ENCODE peak calls at places on chromosome 10, in four cellular contexts. E is transverse colon, B is AG04450, C is right atrium auricular region. O is an unnamed sample.

GRCh38 chr10:71675295-71675970 is 44.1 kb downstream of the C10orf105 start:
- DNase-seq in E (no peak), B (no peak), C (no peak), O (no peak)

GRCh38 chr10:115861455-115861854 is 411.6 kb downstream of the GFRA1 start:
- DNase-seq in E (no peak), B (no peak), C (no peak), O (no peak)

GRCh38 chr10:78248651-78249464 is 215.2 kb downstream of the RPS24 start:
- DNase-seq in E (no peak), B (peak; percentile 68), C (no peak), O (no peak)

GRCh38 chr10:15869935-15870334 is 9.6 kb upstream of the MINDY3 start:
- DNase-seq in E (no peak), B (no peak), C (no peak), O (no peak)

GRCh38 chr10:116056445-116057293 is 216.3 kb downstream of the GFRA1 start:
- DNase-seq in E (no peak), B (no peak), C (no peak), O (peak; percentile 90)

GRCh38 chr10:90871761-90872647 is at the start of gene RPP30:
- DNase-seq in E (peak; percentile 85), B (peak; percentile 34), C (peak; percentile 91), O (no peak)

GRCh38 chr10:68594405-68594804 is 34.3 kb downstream of the TET1 start:
- DNase-seq in E (no peak), B (no peak), C (no peak), O (no peak)

GRCh38 chr10:13492493-13493180 is 36.2 kb downstream of the BEND7 start:
- DNase-seq in E (no peak), B (no peak), C (no peak), O (no peak)

GRCh38 chr10:131850490-131850880 is 50.3 kb upstream of the PPP2R2D start:
- DNase-seq in E (no peak), B (no peak), C (no peak), O (no peak)

GRCh38 chr10:14553434-14553833 is 221.3 kb downstream of the FAM107B start:
- DNase-seq in E (no peak), B (no peak), C (no peak), O (no peak)

GRCh38 chr10:131109291-131109690 is 202.2 kb downstream of the TCERG1L start:
- DNase-seq in E (no peak), B (no peak), C (no peak), O (no peak)

GRCh38 chr10:27611861-27612450 is 107.9 kb downstream of the RAB18 start:
- DNase-seq in E (no peak), B (no peak), C (no peak), O (no peak)

GRCh38 chr10:50740351-50740688 is 584 bp downstream of the ASAH2B start:
- DNase-seq in E (peak; percentile 19), B (no peak), C (no peak), O (no peak)

GRCh38 chr10:19932806-19933371 is 116.7 kb downstream of the PLXDC2 start:
- DNase-seq in E (no peak), B (no peak), C (no peak), O (no peak)

GRCh38 chr10:110225441-110225755 is 18.0 kb downstream of the MXI1 start:
- DNase-seq in E (no peak), B (no peak), C (no peak), O (no peak)
- H3K27ac ChIP-seq in E (peak overlapping the region; percentile 99), B (peak overlapping the region; percentile 3), C (peak overlapping the region; percentile 99), O (peak overlapping the region; percentile 98)

GRCh38 chr10:103396067-103396788 is at the start of the genes ATP5MK and PDCD11:
- DNase-seq in E (peak; percentile 98), B (peak; percentile 94), C (peak; percentile 98), O (peak; percentile 100)
- H3K27ac ChIP-seq in E (peak within 1 kb of the TSS; percentile 91), B (peak within 1 kb of the TSS; percentile 77), C (peak within 1 kb of the TSS; percentile 94), O (peak within 1 kb of the TSS; percentile 96)

GRCh38 chr10:89236221-89236620 is 15.4 kb downstream of the LIPA start:
- DNase-seq in E (no peak), B (no peak), C (no peak), O (no peak)
- H3K27ac ChIP-seq in E (no peak overlapping the region), B (no peak overlapping the region), C (no peak overlapping the region), O (no peak overlapping the region)

GRCh38 chr10:32141018-32141807 is 85.0 kb upstream of the KIF5B start:
- DNase-seq in E (peak; percentile 51), B (no peak), C (no peak), O (no peak)
- H3K27ac ChIP-seq in E (peak overlapping the region; percentile 74), B (no peak overlapping the region), C (peak overlapping the region; percentile 67), O (peak overlapping the region; percentile 68)

GRCh38 chr10:118045842-118046490 is 775 bp downstream of the RAB11FIP2 start:
- DNase-seq in E (peak; percentile 33), B (no peak), C (peak; percentile 68), O (no peak)
- H3K27ac ChIP-seq in E (peak overlapping the region; percentile 96), B (peak overlapping the region; percentile 41), C (peak overlapping the region; percentile 96), O (peak overlapping the region; percentile 93)

DNA sequence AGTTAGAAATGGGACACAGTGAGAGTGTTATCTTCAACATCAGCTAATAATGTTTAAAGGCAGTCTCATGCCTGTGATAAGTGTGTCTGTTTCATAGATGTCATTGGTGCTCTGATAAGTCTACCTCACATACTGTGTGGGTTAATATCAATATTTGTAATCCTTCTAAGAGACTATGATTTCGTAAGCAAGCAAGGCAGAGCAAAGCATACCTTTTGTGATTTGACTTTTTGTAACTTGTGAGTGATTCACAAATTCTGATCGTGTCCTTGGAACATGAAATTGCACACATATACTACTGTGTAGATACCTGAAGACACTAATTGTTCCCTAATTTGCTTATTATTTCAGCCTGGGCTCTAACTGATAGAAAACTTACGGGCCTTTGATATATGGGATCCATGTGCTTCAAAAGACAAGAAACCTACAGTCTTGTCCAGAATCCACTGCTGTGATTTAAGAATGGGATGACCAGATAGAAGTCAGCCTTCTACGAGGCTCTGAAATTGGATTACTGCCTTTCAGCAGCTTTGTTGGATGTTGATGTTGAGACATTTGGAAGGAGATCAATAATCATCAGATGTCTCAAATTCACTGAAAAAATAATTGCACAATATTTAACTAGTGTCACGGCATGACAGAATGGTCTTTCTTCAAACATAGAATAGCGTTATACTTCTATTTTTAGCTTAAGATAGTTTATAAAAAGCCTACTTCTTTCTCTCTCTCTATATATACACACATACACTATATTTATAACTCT is 63.2 kb upstream of the KLF6 start:
- DNase-seq in E (no peak), B (no peak), C (no peak), O (no peak)
- H3K27ac ChIP-seq in E (no peak overlapping the region), B (no peak overlapping the region), C (no peak overlapping the region), O (no peak overlapping the region)

DNA sequence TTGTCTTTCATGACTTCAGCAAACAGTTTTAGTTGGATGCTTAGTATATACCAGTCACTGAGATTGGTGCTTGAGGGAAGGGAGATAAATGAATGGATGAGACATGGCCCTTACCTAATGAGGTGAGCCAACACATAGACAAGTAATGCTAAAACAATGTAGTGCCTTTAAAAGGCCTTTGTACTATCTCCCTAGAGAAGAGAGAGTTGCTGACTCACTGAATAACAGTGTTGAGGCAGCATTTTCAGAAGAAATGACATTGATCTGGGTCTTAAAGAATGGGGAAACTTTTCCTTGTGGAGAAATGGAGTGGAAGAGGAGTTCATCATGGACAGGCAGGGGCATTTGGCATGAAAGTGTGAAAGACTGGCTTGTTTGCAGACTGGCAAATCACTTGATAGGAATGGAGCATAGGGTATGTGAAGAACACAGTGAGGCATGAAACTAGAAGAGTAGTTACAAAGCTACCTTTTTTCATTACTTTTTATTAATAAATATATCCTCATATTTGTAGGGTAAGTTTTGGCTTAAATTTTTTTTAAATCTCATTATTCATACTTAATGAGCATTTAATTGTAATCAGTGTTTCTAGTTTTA is 91.2 kb downstream of the KAT6B start:
- DNase-seq in E (no peak), B (no peak), C (no peak), O (no peak)
- H3K27ac ChIP-seq in E (no peak overlapping the region), B (peak overlapping the region; percentile 57), C (peak overlapping the region; percentile 44), O (no peak overlapping the region)

GRCh38 chr10:484441-484924 is 205.0 kb downstream of the DIP2C start:
- DNase-seq in E (peak; percentile 35), B (no peak), C (peak; percentile 57), O (no peak)
- H3K27ac ChIP-seq in E (peak overlapping the region; percentile 88), B (peak overlapping the region; percentile 21), C (peak overlapping the region; percentile 19), O (peak overlapping the region; percentile 86)

DNA sequence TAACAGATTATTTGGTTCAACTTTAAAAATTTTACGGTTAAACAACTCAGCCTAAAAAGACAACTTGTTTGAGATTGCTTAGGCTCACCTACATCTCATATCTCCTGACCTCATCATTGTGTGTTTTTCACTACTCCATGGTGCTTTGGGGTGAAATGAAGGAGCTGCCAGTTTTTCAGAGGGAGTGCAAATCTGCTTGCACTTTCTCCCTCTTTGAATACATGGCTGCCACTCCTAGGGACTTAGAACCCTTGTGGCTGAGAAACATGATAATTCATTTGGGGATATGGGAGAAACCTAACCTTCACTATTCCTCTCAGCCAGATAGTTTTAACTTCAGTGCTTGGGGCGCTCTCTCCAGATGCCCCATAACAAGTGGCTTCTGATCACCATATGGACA is 2.7 kb downstream of the CCSER2 start:
- DNase-seq in E (no peak), B (no peak), C (no peak), O (no peak)
- H3K27ac ChIP-seq in E (no peak overlapping the region), B (no peak overlapping the region), C (no peak overlapping the region), O (no peak overlapping the region)

DNA sequence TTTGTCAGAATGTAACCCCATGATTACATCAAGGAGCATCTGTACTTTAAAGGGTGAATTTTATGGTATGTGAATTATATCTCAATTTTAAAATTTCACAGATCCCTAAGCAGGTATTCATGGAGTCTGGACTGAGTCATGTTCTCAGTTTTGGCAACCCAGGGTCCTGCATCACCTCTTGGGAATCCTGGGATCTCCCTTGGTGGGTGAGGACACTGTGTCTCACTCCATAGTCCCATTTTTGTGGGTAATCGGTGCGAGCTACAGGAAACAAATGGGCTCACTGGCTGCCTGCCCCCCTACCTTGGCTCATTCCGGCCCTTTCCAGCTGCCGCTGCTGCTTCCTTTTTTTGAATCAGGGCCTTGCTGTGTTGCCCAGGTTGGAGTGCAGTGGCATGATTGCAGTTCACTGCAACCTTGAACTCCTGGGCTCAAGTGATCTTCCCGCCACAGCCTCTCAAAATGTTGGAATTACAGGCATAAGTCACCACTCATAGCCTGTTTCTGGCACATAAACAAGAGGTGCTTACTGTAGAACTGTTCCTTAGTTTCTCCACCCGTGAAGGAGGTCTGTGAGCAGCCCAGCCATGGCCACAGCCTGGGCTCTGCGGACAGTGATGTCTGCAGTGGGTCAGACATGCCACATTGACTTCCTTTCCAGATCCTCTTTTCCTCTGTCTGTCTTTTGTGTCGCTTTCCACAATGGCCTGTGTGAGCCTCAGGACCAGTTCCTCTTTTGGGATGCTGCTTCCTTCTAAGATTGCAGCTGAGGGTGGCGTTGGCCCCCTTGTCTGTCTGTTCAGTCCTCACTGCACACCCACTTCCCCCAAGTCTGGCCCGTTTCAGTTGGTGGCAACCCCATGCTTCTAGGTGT is 14.5 kb downstream of the PALD1 start:
- DNase-seq in E (peak; percentile 24), B (no peak), C (no peak), O (no peak)
- H3K27ac ChIP-seq in E (peak overlapping the region; percentile 50), B (no peak overlapping the region), C (no peak overlapping the region), O (no peak overlapping the region)

O was measured in esophagus muscularis mucosa.